ENCODE peak calls at places on chromosomes 6 and 20, in eight cellular contexts. U is EH, F is astrocyte of the spinal cord, D is T follicular helper cell, J is HFFc6, B is NCI-H1694 treated with DMSO at 0.1 percent for 48 hours, P is adipocyte, E is PC-9. H is an unnamed sample.

GRCh38 chr20:46562373-46563169 is 12.1 kb upstream of the OCSTAMP start:
- DNase-seq in B (peak; percentile 64), D (peak; percentile 17), E (peak; percentile 59), F (peak; percentile 47), P (peak; percentile 73), U (peak; percentile 72), J (peak; percentile 46), H (peak; percentile 15)

GRCh38 chr6:151252626-151253025 is 12.9 kb downstream of the AKAP12 start:
- DNase-seq in D (no peak), U (no peak), J (no peak), B (no peak), E (no peak), P (no peak), F (no peak), H (no peak)

GRCh38 chr6:21740719-21741118 is 147.2 kb downstream of the SOX4 start:
- DNase-seq in J (peak; percentile 21), F (peak; percentile 72), P (peak; percentile 67), B (no peak), E (no peak), D (no peak), U (peak; percentile 84), H (no peak)

GRCh38 chr20:35718972-35719635 is 19.9 kb downstream of the ROMO1 start:
- DNase-seq in E (no peak), F (no peak), U (peak; percentile 38), P (peak; percentile 35), B (peak; percentile 12), D (no peak), J (no peak), H (peak; percentile 3)

GRCh38 chr6:17707371-17707651 is 586 bp upstream of the NUP153 start:
- DNase-seq in D (no peak), J (no peak), B (no peak), P (peak; percentile 29), E (no peak), U (no peak), F (no peak), H (no peak)

GRCh38 chr6:108588586-108588985 is 27.9 kb downstream of the FOXO3 start:
- DNase-seq in E (peak; percentile 29), D (no peak), B (no peak), J (peak; percentile 61), F (peak; percentile 77), P (peak; percentile 79), U (peak; percentile 80), H (no peak)

GRCh38 chr20:37209193-37209592 is 29.8 kb upstream of the MROH8 start:
- DNase-seq in J (no peak), D (no peak), F (no peak), B (no peak), U (no peak), E (no peak), P (no peak), H (no peak)

GRCh38 chr6:117906905-117907599 is at the start of gene SLC35F1:
- DNase-seq in B (peak; percentile 4), D (no peak), U (peak; percentile 18), E (no peak), P (peak; percentile 45), J (no peak), F (peak; percentile 27), H (peak; percentile 28)

GRCh38 chr6:9172096-9172495 is 736.8 kb upstream of the SLC35B3 start:
- DNase-seq in D (no peak), E (no peak), F (no peak), J (no peak), U (no peak), P (no peak), B (no peak), H (no peak)

GRCh38 chr6:117449549-117450439 is 24.1 kb upstream of the ROS1 start:
- DNase-seq in B (peak; percentile 63), E (peak; percentile 40), P (peak; percentile 94), F (peak; percentile 88), D (peak; percentile 41), U (peak; percentile 75), J (peak; percentile 62), H (peak; percentile 20)